ENCODE peak calls at places on chromosome 16, in nine cellular contexts. B is MG63; H is tibial artery; N is bronchial epithelial cell; E is H7; Z is HCT116; D is CD8-positive, alpha-beta T cell; G is endothelial cell of umbilical vein; X is mesendoderm. M is an unnamed sample. For H3K36me3, the result is how much of the 10 kb centered on the place peaks cover.

GRCh38 chr16:55001931-55002330 is 71.3 kb downstream of the IRX5 start:
- DNase-seq in B (peak), G (no peak), D (no peak), Z (no peak), E (no peak), X (no peak), N (peak), H (no peak), M (no peak)

GRCh38 chr16:12758670-12759558 is 44.8 kb downstream of the CPPED1 start:
- DNase-seq in G (no peak), D (no peak), H (no peak), N (no peak), B (no peak), Z (no peak), X (no peak), E (peak), M (no peak)

GRCh38 chr16:20676268-20676828 is 21.1 kb downstream of the ACSM1 start:
- DNase-seq in E (no peak), Z (no peak), B (no peak), D (no peak), X (no peak), G (peak), H (no peak), N (peak), M (no peak)

GRCh38 chr16:25063102-25063501 is 47.9 kb upstream of the ARHGAP17 start:
- DNase-seq in Z (no peak), N (no peak), H (no peak), E (no peak), X (no peak), D (no peak), B (no peak), G (no peak), M (no peak)

GRCh38 chr16:83969771-83970429 is 1.9 kb downstream of the NECAB2 start:
- DNase-seq in D (no peak), B (no peak), X (no peak), G (no peak), N (no peak), E (peak), Z (no peak), H (no peak), M (peak)

GRCh38 chr16:72635104-72635503 is 412.8 kb downstream of the ZFHX3 start:
- DNase-seq in Z (no peak), X (no peak), N (peak), H (no peak), D (no peak), B (no peak), G (no peak), E (no peak), M (no peak)

GRCh38 chr16:13935408-13935807 is 15.5 kb downstream of the ERCC4 start:
- DNase-seq in N (no peak), G (no peak), Z (no peak), B (no peak), E (peak), X (peak), D (no peak), H (no peak), M (no peak)

GRCh38 chr16:50674831-50675230 is 6.3 kb downstream of the SNX20 start:
- DNase-seq in Z (no peak), X (no peak), G (no peak), H (no peak), B (no peak), D (no peak), E (no peak), N (no peak), M (peak)

GRCh38 chr16:65481956-65482355 is 360.1 kb upstream of the CDH11 start:
- DNase-seq in B (no peak), X (no peak), E (no peak), Z (no peak), N (peak), D (no peak), H (no peak), G (no peak), M (no peak)

GRCh38 chr16:12320298-12320706 is 343.8 kb downstream of the SNX29 start:
- DNase-seq in H (no peak), X (peak), Z (no peak), B (no peak), G (no peak), D (no peak), E (no peak), N (no peak), M (no peak)

GRCh38 chr16:21628772-21629171 is 23.6 kb downstream of the IGSF6 start:
- DNase-seq in E (no peak), B (peak), D (no peak), X (no peak), H (no peak), G (no peak), Z (no peak), N (no peak), M (no peak)

GRCh38 chr16:12255473-12255872 is 278.9 kb downstream of the SNX29 start:
- DNase-seq in D (no peak), H (no peak), E (no peak), B (no peak), N (no peak), G (no peak), Z (no peak), X (no peak), M (no peak)

GRCh38 chr16:59368586-59368985 is 634.5 kb upstream of the GOT2 start:
- DNase-seq in X (no peak), E (no peak), Z (no peak), N (no peak), B (no peak), G (no peak), D (no peak), H (no peak), M (no peak)

GRCh38 chr16:73058221-73058615 is 10.3 kb upstream of the ZFHX3 start:
- DNase-seq in E (peak), D (no peak), Z (no peak), X (no peak), G (peak), H (no peak), B (peak), N (no peak), M (peak)

GRCh38 chr16:84889066-84889465 is 69.3 kb downstream of the CRISPLD2 start:
- DNase-seq in G (no peak), Z (no peak), X (no peak), H (no peak), E (no peak), D (no peak), N (no peak), B (no peak), M (no peak)

GRCh38 chr16:84633622-84634021 is 14.7 kb upstream of the KLHL36 start:
- DNase-seq in N (no peak), X (no peak), D (no peak), B (no peak), H (peak), G (no peak), Z (no peak), E (no peak), M (peak)

GRCh38 chr16:84141143-84141670 is 3.8 kb downstream of the HSDL1 start:
- DNase-seq in B (no peak), D (peak), Z (peak), G (no peak), X (peak), N (no peak), H (no peak), E (peak), M (no peak)

GRCh38 chr16:19717319-19717718 is 708 bp downstream of the KNOP1 start:
- DNase-seq in X (peak), D (no peak), Z (no peak), B (no peak), G (no peak), E (peak), H (no peak), N (no peak), M (no peak)

GRCh38 chr16:4123617-4124300 is 7.5 kb upstream of the ADCY9 start:
- DNase-seq in E (no peak), H (no peak), D (no peak), Z (no peak), B (peak), G (no peak), N (no peak), X (no peak), M (no peak)

GRCh38 chr16:19923396-19923795 is 38.7 kb upstream of the GPRC5B start:
- DNase-seq in E (no peak), H (no peak), N (no peak), G (no peak), D (no peak), Z (no peak), X (no peak), B (no peak), M (no peak)

GRCh38 chr16:85211247-85211910 is 99.1 kb upstream of the CIBAR2 start:
- DNase-seq in X (no peak), H (no peak), G (no peak), B (no peak), Z (no peak), D (no peak), N (no peak), E (no peak), M (no peak)

GRCh38 chr16:19417640-19418039 is at the start of gene TMC5:
- DNase-seq in G (no peak), N (no peak), E (no peak), B (no peak), D (no peak), Z (no peak), X (no peak), H (no peak), M (no peak)

GRCh38 chr16:57503366-57503765 is 17.1 kb upstream of the DOK4 start:
- DNase-seq in D (no peak), N (no peak), G (no peak), H (no peak), X (no peak), Z (no peak), B (no peak), E (peak), M (no peak)

GRCh38 chr16:10827691-10828341 is 9.2 kb upstream of the TVP23A start:
- DNase-seq in B (peak), N (peak), Z (no peak), E (peak), H (peak), D (no peak), G (peak), X (no peak), M (peak)

GRCh38 chr16:351804-352520 is 561 bp downstream of the AXIN1 start:
- DNase-seq in H (no peak), E (peak), Z (no peak), N (no peak), G (no peak), X (peak), B (peak), D (no peak), M (peak)

GRCh38 chr16:70717817-70718216 is 32.0 kb upstream of the MTSS2 start:
- DNase-seq in H (no peak), D (no peak), X (no peak), E (no peak), N (no peak), B (no peak), Z (no peak), G (no peak), M (no peak)

GRCh38 chr16:84643180-84643583 is 5.1 kb upstream of the KLHL36 start:
- DNase-seq in E (no peak), D (no peak), N (peak), B (peak), H (peak), Z (no peak), X (no peak), G (no peak), M (peak)

GRCh38 chr16:20853981-20854620 is 46.1 kb downstream of the DCUN1D3 start:
- DNase-seq in D (no peak), H (no peak), G (peak), N (peak), B (no peak), E (no peak), X (no peak), Z (no peak), M (no peak)

GRCh38 chr16:1105888-1106620 is 10.0 kb upstream of the C1QTNF8 start:
- DNase-seq in G (peak), H (peak), D (peak), X (peak), B (peak), N (peak), E (peak), Z (no peak), M (peak)

GRCh38 chr16:71658771-71659170 is 32.8 kb downstream of the MARVELD3 start:
- DNase-seq in X (no peak), H (no peak), D (no peak), E (no peak), B (no peak), Z (no peak), G (no peak), N (no peak), M (no peak)

GRCh38 chr16:22933173-22933572 is 119.2 kb downstream of the HS3ST2 start:
- DNase-seq in B (no peak), G (peak), N (no peak), E (no peak), Z (no peak), D (no peak), H (no peak), X (no peak), M (no peak)

DNA sequence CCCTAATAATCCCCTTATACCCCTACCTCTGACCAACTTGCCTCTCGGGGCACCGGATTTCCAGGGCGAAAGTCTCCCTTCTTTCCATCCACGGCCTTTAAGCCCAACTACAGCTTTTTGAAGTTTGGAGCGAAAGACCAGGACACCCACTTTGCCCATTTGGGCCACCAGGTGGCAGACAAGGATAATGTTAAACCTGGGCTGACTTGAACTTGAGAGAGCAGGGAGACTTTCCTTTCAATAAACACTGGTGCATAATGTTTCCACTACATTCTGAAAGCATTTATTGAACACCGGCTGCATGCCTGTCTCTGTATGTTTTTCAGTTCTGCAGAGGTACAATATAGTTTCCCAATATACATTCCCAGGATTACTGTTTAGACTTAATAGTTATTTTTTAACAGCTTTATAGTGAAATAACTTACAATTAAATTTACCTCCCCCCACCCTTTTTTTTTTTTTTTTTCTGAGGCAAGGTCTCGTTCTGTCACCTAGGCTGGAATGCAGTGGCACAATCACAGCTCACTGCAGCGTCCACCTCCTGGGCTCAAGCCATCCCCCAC is 6.9 kb upstream of the CES3 start:
- DNase-seq in B (peak), X (peak), N (peak), Z (peak), E (peak), G (peak), D (peak), H (peak), M (peak)
- H3K4me3 ChIP-seq in B (no peak), X (no peak), N (no peak), Z (no peak), E (no peak), G (no peak), D (no peak), H (no peak), M (no peak)

GRCh38 chr16:68384293-68385255 is 63.7 kb downstream of the SMPD3 start:
- DNase-seq in X (no peak), G (no peak), Z (no peak), D (no peak), B (no peak), H (no peak), N (no peak), E (peak), M (peak)
- H3K36me3 ChIP-seq in X (under half), G (under half), Z (under half), D (under half), B (under half), H (under half), N (under half), E (under half), M (under half)

DNA sequence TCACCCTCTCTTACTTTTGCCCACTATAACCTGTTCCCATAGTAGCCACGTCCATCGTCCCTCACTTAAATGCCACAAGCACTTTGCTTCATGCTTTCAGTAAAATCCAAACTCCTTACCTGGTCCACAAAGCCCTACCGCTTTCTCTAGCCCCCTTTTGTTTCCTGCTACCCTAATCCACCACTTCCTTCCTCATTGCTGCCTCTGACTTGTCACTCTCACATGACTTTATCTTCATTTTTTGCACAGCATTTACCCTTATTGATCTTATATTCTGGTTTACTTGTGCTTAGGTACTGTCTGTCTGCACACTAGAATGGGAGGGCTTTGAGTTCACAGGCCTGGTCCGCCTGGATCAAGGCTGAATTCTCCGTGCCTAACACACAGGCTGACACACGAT is 340.0 kb downstream of the XYLT1 start:
- DNase-seq in H (peak), X (no peak), E (no peak), D (no peak), G (no peak), B (no peak), N (no peak), Z (no peak), M (no peak)
- H3K4me3 ChIP-seq in H (no peak), X (no peak), E (no peak), D (no peak), G (no peak), B (no peak), N (no peak), Z (no peak), M (no peak)

GRCh38 chr16:8912793-8913192 is 30.6 kb downstream of the LITAFD start:
- DNase-seq in Z (no peak), H (no peak), N (no peak), X (no peak), D (no peak), B (no peak), G (no peak), E (no peak), M (no peak)

GRCh38 chr16:8916541-8917225 is 34.5 kb downstream of the LITAFD start:
- DNase-seq in X (no peak), B (no peak), D (no peak), G (no peak), E (no peak), Z (no peak), H (no peak), N (no peak), M (no peak)

GRCh38 chr16:8919089-8919933 is 37.2 kb downstream of the LITAFD start:
- DNase-seq in X (no peak), N (no peak), E (no peak), G (no peak), H (no peak), B (no peak), Z (no peak), D (no peak), M (no peak)

GRCh38 chr16:8914098-8914497 is 31.9 kb downstream of the LITAFD start:
- DNase-seq in X (no peak), B (no peak), Z (no peak), E (no peak), N (no peak), D (no peak), G (no peak), H (no peak), M (no peak)

DNA sequence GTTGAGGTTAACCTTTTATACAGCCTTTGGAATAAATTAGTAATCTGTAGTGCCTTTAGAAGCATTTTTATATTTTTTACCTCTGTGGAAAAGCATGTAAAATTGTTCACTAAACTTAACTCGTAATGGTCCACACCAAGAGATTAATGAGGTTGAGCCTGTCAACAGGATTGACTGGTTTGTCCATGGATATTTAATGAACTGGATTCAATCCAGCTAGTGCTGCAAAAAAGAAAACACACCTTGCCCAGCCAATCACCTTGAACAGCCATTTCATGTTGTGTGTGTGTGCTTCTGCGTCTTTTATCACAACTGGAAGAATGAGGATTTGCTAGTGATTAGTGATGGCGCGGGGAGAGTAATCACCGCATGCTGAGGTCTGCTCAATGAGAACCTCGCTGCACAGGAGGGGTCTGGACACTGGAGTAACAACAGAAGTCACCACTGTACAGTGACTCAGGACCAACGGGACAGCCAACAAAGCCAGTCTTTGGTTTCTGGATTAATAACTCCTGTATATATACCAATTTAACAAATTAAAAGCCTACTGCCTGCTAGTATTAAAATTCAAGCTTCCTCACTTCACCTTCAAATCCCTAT is 33.7 kb downstream of the LITAFD start:
- DNase-seq in E (no peak), Z (no peak), H (no peak), D (no peak), N (no peak), B (no peak), X (no peak), G (no peak), M (no peak)
- H3K36me3 ChIP-seq in E (under half), Z (under half), H (half or more), D (under half), N (under half), B (half or more), X (under half), G (under half), M (half or more)

GRCh38 chr16:2706085-2706484 is 13.9 kb downstream of the PRSS27 start:
- DNase-seq in D (no peak), E (no peak), B (no peak), Z (no peak), X (no peak), G (no peak), N (no peak), H (no peak), M (no peak)
- H3K4me3 ChIP-seq in D (no peak), E (no peak), B (no peak), Z (no peak), X (no peak), G (no peak), N (no peak), H (no peak), M (no peak)

GRCh38 chr16:67959520-67959919 is 8.9 kb downstream of the SLC12A4 start:
- DNase-seq in G (no peak), X (no peak), B (no peak), Z (no peak), N (no peak), D (no peak), H (peak), E (no peak), M (no peak)
- H3K36me3 ChIP-seq in G (under half), X (under half), B (under half), Z (under half), N (half or more), D (under half), H (half or more), E (half or more), M (half or more)

DNA sequence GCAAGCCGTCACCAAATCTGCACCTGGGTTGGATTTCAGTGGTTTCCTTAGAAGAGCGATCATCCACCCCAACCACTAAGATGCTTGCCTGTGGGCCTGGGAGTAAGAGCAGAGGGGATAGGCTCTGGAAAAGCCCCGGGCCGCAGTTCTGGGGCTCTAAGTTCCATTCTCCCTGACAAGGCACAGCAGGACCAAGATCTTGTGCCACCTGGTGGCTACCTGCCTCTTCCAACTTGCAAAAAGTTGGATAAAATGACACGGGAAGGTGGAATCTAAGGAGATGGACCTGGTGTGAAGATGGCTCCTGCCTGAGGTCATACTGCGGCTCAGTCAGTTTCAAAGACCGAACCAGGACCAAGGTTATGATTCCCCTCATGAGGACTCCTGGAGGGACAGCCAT is 42.3 kb downstream of the ABCC12 start:
- DNase-seq in E (peak), H (no peak), N (peak), B (no peak), G (no peak), D (no peak), Z (no peak), X (peak), M (no peak)
- H3K4me3 ChIP-seq in E (no peak), H (no peak), N (no peak), B (no peak), G (no peak), D (no peak), Z (no peak), X (no peak), M (no peak)